ENCODE peak calls at places on chromosomes 1 and 21, in nine cellular contexts. One of them, this sample, is unnamed.
A peak's percentile ranks its signal among the peaks of the same experiment; 100 is the strongest.

GRCh38 chr21:43697758-43698643 is 20.9 kb upstream of the PDXK start:
- DNase-seq in caudate nucleus: no peak
- DNase-seq in GM23248: peak; percentile 46
- DNase-seq in RWPE1: no peak
- DNase-seq in stomach: no peak
- DNase-seq in body of pancreas: no peak
- DNase-seq in ovary: no peak
- DNase-seq in esophagus muscularis mucosa: no peak
- DNase-seq in Panc1: no peak
- DNase-seq in this sample: no peak

GRCh38 chr1:218674280-218674773 is 329.2 kb downstream of the TGFB2 start:
- DNase-seq in Panc1: no peak
- DNase-seq in stomach: no peak
- DNase-seq in GM23248: peak; percentile 58
- DNase-seq in body of pancreas: peak; percentile 7
- DNase-seq in RWPE1: peak; percentile 11
- DNase-seq in ovary: peak; percentile 11
- DNase-seq in caudate nucleus: no peak
- DNase-seq in esophagus muscularis mucosa: no peak
- DNase-seq in this sample: peak; percentile 60

GRCh38 chr1:110538921-110539320 is 19.9 kb upstream of the KCNA10 start:
- DNase-seq in body of pancreas: no peak
- DNase-seq in stomach: no peak
- DNase-seq in esophagus muscularis mucosa: no peak
- DNase-seq in caudate nucleus: no peak
- DNase-seq in ovary: no peak
- DNase-seq in GM23248: peak; percentile 17
- DNase-seq in RWPE1: peak; percentile 13
- DNase-seq in Panc1: no peak
- DNase-seq in this sample: no peak

GRCh38 chr1:23103001-23103879 is 65.4 kb downstream of the LUZP1 start:
- DNase-seq in body of pancreas: no peak
- DNase-seq in RWPE1: peak; percentile 38
- DNase-seq in caudate nucleus: no peak
- DNase-seq in stomach: no peak
- DNase-seq in ovary: no peak
- DNase-seq in GM23248: peak; percentile 59
- DNase-seq in Panc1: peak; percentile 74
- DNase-seq in esophagus muscularis mucosa: no peak
- DNase-seq in this sample: no peak

GRCh38 chr1:232142403-232143314 is 487.3 kb downstream of the SIPA1L2 start:
- DNase-seq in RWPE1: peak; percentile 74
- DNase-seq in ovary: no peak
- DNase-seq in stomach: no peak
- DNase-seq in GM23248: peak; percentile 95
- DNase-seq in esophagus muscularis mucosa: peak; percentile 93
- DNase-seq in Panc1: no peak
- DNase-seq in body of pancreas: no peak
- DNase-seq in caudate nucleus: peak; percentile 8
- DNase-seq in this sample: no peak

GRCh38 chr1:176567190-176567794 is 104.3 kb downstream of the PAPPA2 start:
- DNase-seq in ovary: no peak
- DNase-seq in esophagus muscularis mucosa: no peak
- DNase-seq in Panc1: no peak
- DNase-seq in RWPE1: peak; percentile 41
- DNase-seq in GM23248: peak; percentile 82
- DNase-seq in caudate nucleus: peak; percentile 9
- DNase-seq in body of pancreas: no peak
- DNase-seq in stomach: no peak
- DNase-seq in this sample: no peak

GRCh38 chr21:39012314-39013230 is 170.7 kb downstream of the PSMG1 start:
- DNase-seq in esophagus muscularis mucosa: no peak
- DNase-seq in stomach: no peak
- DNase-seq in caudate nucleus: no peak
- DNase-seq in Panc1: no peak
- DNase-seq in GM23248: no peak
- DNase-seq in ovary: no peak
- DNase-seq in RWPE1: no peak
- DNase-seq in body of pancreas: no peak
- DNase-seq in this sample: no peak

GRCh38 chr1:25556791-25557476 is 13.5 kb downstream of the LDLRAP1 start:
- DNase-seq in body of pancreas: peak; percentile 45
- DNase-seq in GM23248: peak; percentile 67
- DNase-seq in Panc1: no peak
- DNase-seq in RWPE1: peak; percentile 72
- DNase-seq in esophagus muscularis mucosa: no peak
- DNase-seq in stomach: no peak
- DNase-seq in caudate nucleus: no peak
- DNase-seq in ovary: no peak
- DNase-seq in this sample: no peak

GRCh38 chr1:155970531-155971167 is 7.7 kb downstream of the ARHGEF2 start:
- DNase-seq in Panc1: no peak
- DNase-seq in caudate nucleus: peak; percentile 59
- DNase-seq in ovary: peak; percentile 58
- DNase-seq in RWPE1: peak; percentile 45
- DNase-seq in esophagus muscularis mucosa: no peak
- DNase-seq in body of pancreas: peak; percentile 73
- DNase-seq in GM23248: peak; percentile 94
- DNase-seq in stomach: peak; percentile 51
- DNase-seq in this sample: no peak

GRCh38 chr1:151398691-151399065 is 695 bp upstream of the PSMB4 start:
- DNase-seq in Panc1: no peak
- DNase-seq in caudate nucleus: no peak
- DNase-seq in body of pancreas: no peak
- DNase-seq in RWPE1: no peak
- DNase-seq in ovary: no peak
- DNase-seq in esophagus muscularis mucosa: peak; percentile 74
- DNase-seq in stomach: no peak
- DNase-seq in GM23248: peak; percentile 5
- DNase-seq in this sample: no peak

GRCh38 chr1:234507626-234508387 is 28.8 kb upstream of the TARBP1 start:
- DNase-seq in GM23248: no peak
- DNase-seq in ovary: no peak
- DNase-seq in body of pancreas: no peak
- DNase-seq in caudate nucleus: no peak
- DNase-seq in stomach: no peak
- DNase-seq in esophagus muscularis mucosa: no peak
- DNase-seq in RWPE1: no peak
- DNase-seq in Panc1: no peak
- DNase-seq in this sample: no peak

GRCh38 chr1:18938707-18939070 is 17.8 kb downstream of the IFFO2 start:
- DNase-seq in Panc1: no peak
- DNase-seq in esophagus muscularis mucosa: no peak
- DNase-seq in GM23248: no peak
- DNase-seq in body of pancreas: no peak
- DNase-seq in stomach: no peak
- DNase-seq in RWPE1: no peak
- DNase-seq in caudate nucleus: peak; percentile 25
- DNase-seq in ovary: no peak
- DNase-seq in this sample: no peak

GRCh38 chr1:119010201-119010600 is 22.1 kb upstream of the TBX15 start:
- DNase-seq in GM23248: peak; percentile 53
- DNase-seq in RWPE1: no peak
- DNase-seq in stomach: no peak
- DNase-seq in Panc1: no peak
- DNase-seq in ovary: no peak
- DNase-seq in esophagus muscularis mucosa: no peak
- DNase-seq in caudate nucleus: no peak
- DNase-seq in body of pancreas: no peak
- DNase-seq in this sample: no peak

GRCh38 chr1:210940081-210940617 is 193.8 kb downstream of the KCNH1 start:
- DNase-seq in caudate nucleus: no peak
- DNase-seq in body of pancreas: no peak
- DNase-seq in stomach: no peak
- DNase-seq in ovary: no peak
- DNase-seq in Panc1: no peak
- DNase-seq in esophagus muscularis mucosa: no peak
- DNase-seq in GM23248: no peak
- DNase-seq in RWPE1: no peak
- DNase-seq in this sample: no peak

GRCh38 chr1:216914974-216915373 is 191.7 kb upstream of the ESRRG start:
- DNase-seq in RWPE1: no peak
- DNase-seq in stomach: no peak
- DNase-seq in body of pancreas: no peak
- DNase-seq in ovary: no peak
- DNase-seq in Panc1: no peak
- DNase-seq in GM23248: no peak
- DNase-seq in esophagus muscularis mucosa: no peak
- DNase-seq in caudate nucleus: no peak
- DNase-seq in this sample: no peak

GRCh38 chr1:225876900-225877510 is 5.2 kb downstream of the TMEM63A start:
- DNase-seq in GM23248: no peak
- DNase-seq in caudate nucleus: no peak
- DNase-seq in RWPE1: no peak
- DNase-seq in ovary: no peak
- DNase-seq in stomach: no peak
- DNase-seq in esophagus muscularis mucosa: no peak
- DNase-seq in Panc1: no peak
- DNase-seq in body of pancreas: no peak
- DNase-seq in this sample: no peak

GRCh38 chr1:225879521-225880209 is 2.5 kb downstream of the TMEM63A start:
- DNase-seq in ovary: no peak
- DNase-seq in caudate nucleus: no peak
- DNase-seq in body of pancreas: peak; percentile 78
- DNase-seq in Panc1: no peak
- DNase-seq in stomach: no peak
- DNase-seq in GM23248: no peak
- DNase-seq in esophagus muscularis mucosa: no peak
- DNase-seq in RWPE1: no peak
- DNase-seq in this sample: peak; percentile 68

GRCh38 chr1:225875044-225875822 is 6.9 kb downstream of the TMEM63A start:
- DNase-seq in esophagus muscularis mucosa: no peak
- DNase-seq in body of pancreas: peak; percentile 86
- DNase-seq in GM23248: no peak
- DNase-seq in ovary: no peak
- DNase-seq in caudate nucleus: no peak
- DNase-seq in RWPE1: peak; percentile 84
- DNase-seq in stomach: peak; percentile 85
- DNase-seq in Panc1: no peak
- DNase-seq in this sample: peak; percentile 83

GRCh38 chr1:225878282-225878681 is 3.9 kb downstream of the TMEM63A start:
- DNase-seq in Panc1: no peak
- DNase-seq in ovary: no peak
- DNase-seq in caudate nucleus: no peak
- DNase-seq in stomach: no peak
- DNase-seq in body of pancreas: no peak
- DNase-seq in GM23248: no peak
- DNase-seq in RWPE1: no peak
- DNase-seq in esophagus muscularis mucosa: no peak
- DNase-seq in this sample: no peak

GRCh38 chr1:225877570-225877969 is 4.6 kb downstream of the TMEM63A start:
- DNase-seq in caudate nucleus: peak; percentile 79
- DNase-seq in Panc1: no peak
- DNase-seq in ovary: peak; percentile 42
- DNase-seq in body of pancreas: peak; percentile 70
- DNase-seq in stomach: peak; percentile 76
- DNase-seq in RWPE1: no peak
- DNase-seq in GM23248: peak; percentile 69
- DNase-seq in esophagus muscularis mucosa: no peak
- DNase-seq in this sample: peak; percentile 60
- H3K27ac ChIP-seq in caudate nucleus: peak overlapping the region; percentile 94
- H3K27ac ChIP-seq in Panc1: no peak overlapping the region
- H3K27ac ChIP-seq in ovary: no peak overlapping the region
- H3K27ac ChIP-seq in body of pancreas: peak overlapping the region; percentile 96
- H3K27ac ChIP-seq in stomach: peak overlapping the region; percentile 96
- H3K27ac ChIP-seq in RWPE1: peak overlapping the region; percentile 18
- H3K27ac ChIP-seq in GM23248: no peak overlapping the region
- H3K27ac ChIP-seq in esophagus muscularis mucosa: peak overlapping the region; percentile 58
- H3K27ac ChIP-seq in this sample: peak overlapping the region; percentile 98

GRCh38 chr1:8818325-8818775 is 910 bp upstream of the RERE start:
- DNase-seq in ovary: peak; percentile 25
- DNase-seq in body of pancreas: peak; percentile 48
- DNase-seq in caudate nucleus: peak; percentile 5
- DNase-seq in stomach: peak; percentile 60
- DNase-seq in Panc1: no peak
- DNase-seq in esophagus muscularis mucosa: peak; percentile 77
- DNase-seq in GM23248: peak; percentile 91
- DNase-seq in RWPE1: peak; percentile 69
- DNase-seq in this sample: peak; percentile 63

GRCh38 chr1:8825985-8826481 is 8.6 kb upstream of the RERE start:
- DNase-seq in esophagus muscularis mucosa: no peak
- DNase-seq in ovary: no peak
- DNase-seq in RWPE1: no peak
- DNase-seq in caudate nucleus: no peak
- DNase-seq in stomach: peak; percentile 23
- DNase-seq in Panc1: no peak
- DNase-seq in GM23248: peak; percentile 98
- DNase-seq in body of pancreas: no peak
- DNase-seq in this sample: no peak

GRCh38 chr1:8823295-8823664 is 5.8 kb upstream of the RERE start:
- DNase-seq in body of pancreas: no peak
- DNase-seq in RWPE1: no peak
- DNase-seq in stomach: no peak
- DNase-seq in Panc1: no peak
- DNase-seq in esophagus muscularis mucosa: no peak
- DNase-seq in caudate nucleus: no peak
- DNase-seq in ovary: no peak
- DNase-seq in GM23248: no peak
- DNase-seq in this sample: no peak

GRCh38 chr1:8821084-8821483 is 3.6 kb upstream of the RERE start:
- DNase-seq in ovary: no peak
- DNase-seq in esophagus muscularis mucosa: peak; percentile 8
- DNase-seq in GM23248: no peak
- DNase-seq in Panc1: no peak
- DNase-seq in RWPE1: no peak
- DNase-seq in body of pancreas: no peak
- DNase-seq in stomach: no peak
- DNase-seq in caudate nucleus: no peak
- DNase-seq in this sample: no peak

GRCh38 chr1:8822383-8823294 is 5.2 kb upstream of the RERE start:
- DNase-seq in GM23248: peak; percentile 92
- DNase-seq in RWPE1: peak; percentile 53
- DNase-seq in Panc1: no peak
- DNase-seq in caudate nucleus: no peak
- DNase-seq in esophagus muscularis mucosa: no peak
- DNase-seq in stomach: peak; percentile 24
- DNase-seq in body of pancreas: peak; percentile 26
- DNase-seq in ovary: no peak
- DNase-seq in this sample: peak; percentile 56
- H3K27ac ChIP-seq in GM23248: peak overlapping the region; percentile 78
- H3K27ac ChIP-seq in RWPE1: peak overlapping the region; percentile 79
- H3K27ac ChIP-seq in Panc1: peak overlapping the region; percentile 72
- H3K27ac ChIP-seq in caudate nucleus: no peak overlapping the region
- H3K27ac ChIP-seq in esophagus muscularis mucosa: peak overlapping the region; percentile 55
- H3K27ac ChIP-seq in stomach: peak overlapping the region; percentile 29
- H3K27ac ChIP-seq in body of pancreas: peak overlapping the region; percentile 6
- H3K27ac ChIP-seq in ovary: no peak overlapping the region
- H3K27ac ChIP-seq in this sample: peak overlapping the region; percentile 57

GRCh38 chr21:45326169-45326833 is 38.6 kb upstream of the POFUT2 start:
- DNase-seq in Panc1: no peak
- DNase-seq in ovary: peak; percentile 61
- DNase-seq in GM23248: peak; percentile 83
- DNase-seq in body of pancreas: no peak
- DNase-seq in RWPE1: no peak
- DNase-seq in esophagus muscularis mucosa: no peak
- DNase-seq in stomach: no peak
- DNase-seq in caudate nucleus: peak; percentile 67
- DNase-seq in this sample: no peak
- H3K27ac ChIP-seq in Panc1: peak overlapping the region; percentile 90
- H3K27ac ChIP-seq in ovary: no peak overlapping the region
- H3K27ac ChIP-seq in GM23248: no peak overlapping the region
- H3K27ac ChIP-seq in body of pancreas: peak overlapping the region; percentile 93
- H3K27ac ChIP-seq in RWPE1: peak overlapping the region; percentile 52
- H3K27ac ChIP-seq in esophagus muscularis mucosa: peak overlapping the region; percentile 44
- H3K27ac ChIP-seq in stomach: no peak overlapping the region
- H3K27ac ChIP-seq in caudate nucleus: no peak overlapping the region
- H3K27ac ChIP-seq in this sample: no peak overlapping the region

GRCh38 chr1:9127395-9128160 is 1.3 kb downstream of the GPR157 start:
- DNase-seq in caudate nucleus: no peak
- DNase-seq in RWPE1: no peak
- DNase-seq in esophagus muscularis mucosa: no peak
- DNase-seq in body of pancreas: no peak
- DNase-seq in ovary: no peak
- DNase-seq in Panc1: no peak
- DNase-seq in GM23248: no peak
- DNase-seq in stomach: no peak
- DNase-seq in this sample: no peak
- H3K27ac ChIP-seq in caudate nucleus: no peak overlapping the region
- H3K27ac ChIP-seq in RWPE1: peak overlapping the region; percentile 83
- H3K27ac ChIP-seq in esophagus muscularis mucosa: peak overlapping the region; percentile 92
- H3K27ac ChIP-seq in body of pancreas: peak overlapping the region; percentile 85
- H3K27ac ChIP-seq in ovary: peak overlapping the region; percentile 22
- H3K27ac ChIP-seq in Panc1: peak overlapping the region; percentile 81
- H3K27ac ChIP-seq in GM23248: no peak overlapping the region
- H3K27ac ChIP-seq in stomach: peak overlapping the region; percentile 86
- H3K27ac ChIP-seq in this sample: peak overlapping the region; percentile 59

This sample was measured in hepatocyte.